ENCODE peak calls at places on chromosomes 1 and 21, in five cellular contexts. F, G, Y, K and X are unnamed samples.

GRCh38 chr1:42186172-42186571 is 21.6 kb upstream of the GUCA2A start:
- DNase-seq in Y (no peak), K (peak; percentile 73), F (peak; percentile 81), G (no peak), X (peak; percentile 82)

GRCh38 chr1:147389532-147390184 is 147.2 kb downstream of the CHD1L start:
- DNase-seq in Y (peak; percentile 68), K (peak; percentile 61), G (no peak), F (peak; percentile 45), X (peak; percentile 66)

GRCh38 chr1:1325288-1326074 is 879 bp downstream of the CPTP start:
- DNase-seq in F (no peak), G (no peak), Y (no peak), K (no peak), X (no peak)

GRCh38 chr1:150688786-150689185 is 8.2 kb downstream of the GOLPH3L start:
- DNase-seq in K (no peak), Y (no peak), F (no peak), G (no peak), X (no peak)

GRCh38 chr21:26117972-26118367 is 52.6 kb downstream of the APP start:
- DNase-seq in Y (no peak), F (no peak), G (no peak), K (no peak), X (no peak)

GRCh38 chr1:52792002-52792401 is 50.6 kb upstream of the ZYG11A start:
- DNase-seq in F (no peak), Y (no peak), K (no peak), G (no peak), X (no peak)

GRCh38 chr1:22447581-22448215 is 4.0 kb upstream of the ZBTB40 start:
- DNase-seq in K (peak; percentile 86), F (peak; percentile 82), G (no peak), Y (no peak), X (peak; percentile 92)

GRCh38 chr1:227766015-227766634 is 30.9 kb downstream of the SNAP47 start:
- DNase-seq in K (no peak), G (no peak), F (no peak), Y (no peak), X (peak; percentile 15)

GRCh38 chr1:210407207-210407886 is 78.6 kb downstream of the HHAT start:
- DNase-seq in K (peak; percentile 55), G (peak; percentile 60), F (peak; percentile 56), Y (peak; percentile 79), X (peak; percentile 71)

GRCh38 chr1:212467843-212468482 is 35.2 kb downstream of the NENF start:
- DNase-seq in K (no peak), F (no peak), G (no peak), Y (no peak), X (peak; percentile 39)

GRCh38 chr1:184392779-184393522 is 6.1 kb downstream of the C1orf21 start:
- DNase-seq in K (no peak), Y (no peak), G (no peak), F (no peak), X (no peak)

GRCh38 chr1:95408506-95409136 is 174.6 kb downstream of the RWDD3 start:
- DNase-seq in K (no peak), Y (peak; percentile 22), G (no peak), F (no peak), X (no peak)

GRCh38 chr21:35023396-35024070 is 25.6 kb downstream of the RUNX1 start:
- DNase-seq in G (no peak), F (no peak), Y (no peak), K (no peak), X (no peak)

GRCh38 chr1:39568208-39568607 is 8.4 kb downstream of the PABPC4 start:
- DNase-seq in Y (no peak), G (no peak), K (no peak), F (no peak), X (no peak)

GRCh38 chr1:85461216-85461945 is 3.6 kb downstream of the DDAH1 start:
- DNase-seq in G (no peak), F (no peak), K (peak; percentile 72), Y (no peak), X (peak; percentile 50)

GRCh38 chr1:240285541-240285940 is 193.9 kb downstream of the FMN2 start:
- DNase-seq in F (no peak), G (no peak), K (peak; percentile 96), Y (no peak), X (peak; percentile 95)

GRCh38 chr1:50873458-50874187 is 86.4 kb downstream of the FAF1 start:
- DNase-seq in F (peak; percentile 15), Y (peak; percentile 77), G (peak; percentile 25), K (peak; percentile 54), X (peak; percentile 38)

GRCh38 chr1:177586429-177586828 is 383.4 kb downstream of the SEC16B start:
- DNase-seq in K (peak; percentile 70), Y (no peak), F (no peak), G (no peak), X (peak; percentile 86)

GRCh38 chr1:183652547-183653467 is at the start of gene APOBEC4:
- DNase-seq in K (no peak), Y (no peak), G (no peak), F (no peak), X (no peak)

GRCh38 chr1:14576155-14576554 is 22.3 kb upstream of the KAZN start:
- DNase-seq in Y (no peak), G (no peak), K (no peak), F (no peak), X (no peak)

GRCh38 chr1:71882241-71883036 is 399.9 kb downstream of the NEGR1 start:
- DNase-seq in Y (no peak), F (no peak), G (no peak), K (no peak), X (no peak)

GRCh38 chr1:222928212-222928611 is 113.4 kb downstream of the DISP1 start:
- DNase-seq in K (peak; percentile 23), G (peak; percentile 45), Y (peak; percentile 80), F (no peak), X (peak; percentile 50)

GRCh38 chr1:116760487-116760886 is 6.3 kb downstream of the CD2 start:
- DNase-seq in G (no peak), K (no peak), F (no peak), Y (no peak), X (no peak)

GRCh38 chr1:10897981-10898728 is 101.7 kb upstream of the CASZ1 start:
- DNase-seq in K (peak; percentile 27), F (no peak), Y (no peak), G (no peak), X (peak; percentile 63)

GRCh38 chr1:42041031-42041430 is 112.2 kb upstream of the GUCA2B start:
- DNase-seq in Y (no peak), F (no peak), G (no peak), K (no peak), X (no peak)

GRCh38 chr1:45337630-45338320 is 2.2 kb upstream of the TOE1 start:
- DNase-seq in F (no peak), G (no peak), K (peak; percentile 10), Y (no peak), X (no peak)

GRCh38 chr21:29024474-29025327 is at the start of gene USP16:
- DNase-seq in F (peak; percentile 98), K (peak; percentile 100), Y (peak; percentile 95), G (peak; percentile 94), X (peak; percentile 98)

GRCh38 chr1:24364605-24364974 is 45.4 kb downstream of the GRHL3 start:
- DNase-seq in F (no peak), G (no peak), Y (peak; percentile 80), K (no peak), X (peak; percentile 42)

GRCh38 chr1:228236744-228237143 is 28.9 kb downstream of the OBSCN start:
- DNase-seq in G (no peak), Y (peak; percentile 84), F (no peak), K (peak; percentile 44), X (peak; percentile 78)

GRCh38 chr1:12621346-12622320 is 3.6 kb upstream of the DHRS3 start:
- DNase-seq in K (no peak), F (no peak), G (no peak), Y (no peak), X (no peak)

GRCh38 chr1:24946861-24947658 is 17.0 kb upstream of the RUNX3 start:
- DNase-seq in Y (no peak), F (no peak), K (peak; percentile 33), G (no peak), X (peak; percentile 71)

GRCh38 chr1:218617986-218618385 is 272.9 kb downstream of the TGFB2 start:
- DNase-seq in K (peak; percentile 3), G (no peak), Y (no peak), F (no peak), X (no peak)

GRCh38 chr21:34075760-34076159 is 2.4 kb downstream of the MRPS6 start:
- DNase-seq in K (no peak), G (no peak), F (no peak), Y (no peak), X (peak; percentile 49)

GRCh38 chr1:43015269-43015668 is 56.6 kb upstream of the SLC2A1 start:
- DNase-seq in G (no peak), F (no peak), K (no peak), Y (no peak), X (no peak)

GRCh38 chr1:111448482-111448917 is 556 bp downstream of the WDR77 start:
- DNase-seq in F (no peak), K (peak; percentile 4), Y (no peak), G (no peak), X (peak; percentile 66)